ENCODE peak calls at places on chromosomes 11 and 22, in four cellular contexts. V is HCT116, R is PC-3, Q is MM.1S. J is an unnamed sample. For H3K9me2, the result is how much of the 10 kb centered on the place peaks cover.

GRCh38 chr22:22184277-22184807 is 60.2 kb upstream of the VPREB1 start:
- DNase-seq in V (no peak), R (no peak), Q (no peak), J (no peak)

GRCh38 chr11:9675691-9676090 is 11.8 kb downstream of the SWAP70 start:
- DNase-seq in V (no peak), R (no peak), Q (no peak), J (no peak)

GRCh38 chr11:88406871-88407270 is 69.3 kb upstream of the CTSC start:
- DNase-seq in V (no peak), R (no peak), Q (no peak), J (no peak)

GRCh38 chr11:73270089-73270854 is 1.9 kb upstream of the P2RY6 start:
- DNase-seq in V (no peak), R (no peak), Q (peak), J (no peak)

GRCh38 chr11:931385-931784 is 5.7 kb downstream of the AP2A2 start:
- DNase-seq in V (no peak), R (no peak), Q (no peak), J (peak)

GRCh38 chr22:19498154-19498865 is 18.6 kb downstream of the CDC45 start:
- DNase-seq in V (no peak), R (no peak), Q (no peak), J (no peak)

GRCh38 chr11:20909995-20910726 is 240.8 kb downstream of the NELL1 start:
- DNase-seq in V (no peak), R (no peak), Q (no peak), J (no peak)

GRCh38 chr22:46114518-46115387 is 35.6 kb upstream of the PPARA start:
- DNase-seq in V (no peak), R (no peak), Q (no peak), J (peak)

GRCh38 chr11:2115308-2115707 is 23.9 kb downstream of the IGF2 start:
- DNase-seq in V (no peak), R (no peak), Q (no peak), J (no peak)

GRCh38 chr11:69832561-69833413 is 13.6 kb upstream of the FGF3 start:
- DNase-seq in V (no peak), R (no peak), Q (no peak), J (no peak)

GRCh38 chr11:117816151-117816741 is 8.3 kb downstream of the FXYD2 start:
- DNase-seq in V (no peak), R (peak), Q (no peak), J (peak)

GRCh38 chr22:46201059-46201757 is 48.9 kb downstream of the CDPF1 start:
- DNase-seq in V (peak), R (no peak), Q (no peak), J (no peak)

GRCh38 chr11:35619030-35619753 is 932 bp downstream of the FJX1 start:
- DNase-seq in V (no peak), R (peak), Q (peak), J (peak)

GRCh38 chr11:926341-926916 is 759 bp downstream of the AP2A2 start:
- DNase-seq in V (peak), R (peak), Q (no peak), J (peak)

GRCh38 chr11:101034076-101034475 is 95.5 kb downstream of the PGR start:
- DNase-seq in V (no peak), R (no peak), Q (no peak), J (no peak)

GRCh38 chr11:48081151-48082010 is 101.0 kb downstream of the PTPRJ start:
- DNase-seq in V (no peak), R (no peak), Q (no peak), J (peak)

GRCh38 chr11:64834723-64835615 is 9.5 kb downstream of the CDC42BPG start:
- DNase-seq in V (no peak), R (peak), Q (no peak), J (peak)

GRCh38 chr11:100562102-100562501 is 125.0 kb upstream of the ARHGAP42 start:
- DNase-seq in V (no peak), R (peak), Q (no peak), J (peak)

GRCh38 chr11:121389651-121390050 is 62.5 kb upstream of the SORL1 start:
- DNase-seq in V (no peak), R (no peak), Q (no peak), J (peak)

GRCh38 chr11:119370486-119371046 is 10.9 kb downstream of the USP2 start:
- DNase-seq in V (no peak), R (no peak), Q (peak), J (peak)

GRCh38 chr22:46320166-46320710 is 15.3 kb upstream of the TRMU start:
- DNase-seq in V (no peak), R (no peak), Q (no peak), J (no peak)

GRCh38 chr22:45533731-45534130 is 31.0 kb downstream of the FBLN1 start:
- DNase-seq in V (no peak), R (no peak), Q (no peak), J (no peak)

DNA sequence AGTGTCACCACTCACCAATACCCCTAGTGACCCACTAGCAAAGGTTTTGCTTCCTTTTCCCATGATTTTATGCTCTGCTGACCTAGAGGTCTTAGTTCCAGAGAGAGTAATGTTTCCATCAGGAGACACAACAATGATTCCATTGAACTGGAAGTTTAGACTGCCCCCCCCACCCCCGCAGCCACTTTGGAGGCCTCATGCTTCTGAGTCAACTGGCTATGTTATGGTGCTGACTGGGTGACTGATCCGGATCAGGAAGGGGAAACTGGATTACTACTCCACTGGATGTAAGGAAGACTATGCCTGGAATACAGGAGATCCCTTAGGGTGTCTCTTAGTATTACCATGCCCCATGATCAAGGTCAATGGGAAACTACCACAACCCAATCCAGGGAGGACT is 633.6 kb downstream of the OPCML start:
- DNase-seq in V (no peak), R (no peak), Q (no peak), J (no peak)
- H3K9me2 ChIP-seq in V (under half), R (under half), Q (under half), J (under half)

GRCh38 chr11:46339816-46340215 is 7.4 kb upstream of the DGKZ start:
- DNase-seq in V (no peak), R (no peak), Q (no peak), J (no peak)

GRCh38 chr11:46338988-46339666 is 8.1 kb upstream of the DGKZ start:
- DNase-seq in V (no peak), R (peak), Q (no peak), J (no peak)

GRCh38 chr11:46336781-46337180 is 10.5 kb upstream of the DGKZ start:
- DNase-seq in V (no peak), R (no peak), Q (no peak), J (peak)

GRCh38 chr11:46337626-46338345 is 9.5 kb upstream of the DGKZ start:
- DNase-seq in V (no peak), R (no peak), Q (no peak), J (no peak)

GRCh38 chr11:46338636-46338987 is 8.7 kb upstream of the DGKZ start:
- DNase-seq in V (no peak), R (peak), Q (no peak), J (no peak)
- H3K9ac ChIP-seq in V (no peak), R (no peak), Q (no peak), J (no peak)

GRCh38 chr22:29475550-29475949 is 4.5 kb upstream of the NEFH start:
- DNase-seq in V (no peak), R (no peak), Q (no peak), J (no peak)

GRCh38 chr22:29473001-29473400 is 7.0 kb upstream of the NEFH start:
- DNase-seq in V (no peak), R (no peak), Q (no peak), J (no peak)

GRCh38 chr22:29464581-29464980 is 15.4 kb upstream of the NEFH start:
- DNase-seq in V (no peak), R (no peak), Q (no peak), J (no peak)

GRCh38 chr22:29469755-29470154 is 10.3 kb upstream of the NEFH start:
- DNase-seq in V (no peak), R (no peak), Q (no peak), J (no peak)

GRCh38 chr22:29470159-29470855 is 9.7 kb upstream of the NEFH start:
- DNase-seq in V (peak), R (no peak), Q (peak), J (peak)
- TF ChIP-seq EZH2 in V (no peak), R (no peak), Q (no peak), J (no peak)

DNA sequence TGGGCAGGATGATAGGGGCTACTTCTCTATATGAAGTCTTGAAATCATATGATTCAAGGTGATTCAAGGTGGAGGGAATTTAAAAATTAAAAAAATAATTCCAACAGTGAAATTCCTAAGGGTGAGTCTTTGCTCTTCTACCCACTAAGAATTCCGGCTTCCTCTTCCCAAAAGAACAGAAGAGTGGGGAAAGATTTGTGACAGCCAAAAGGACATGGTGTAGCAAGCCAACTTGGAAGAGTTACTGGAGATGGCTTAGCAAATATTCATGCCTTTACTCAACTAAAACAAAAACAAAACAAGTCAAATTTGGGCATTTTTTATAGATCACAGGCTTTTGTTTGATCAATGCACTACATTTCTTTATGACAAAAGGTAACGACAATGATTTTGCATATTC is 12.3 kb downstream of the ZBED5 start:
- DNase-seq in V (no peak), R (no peak), Q (no peak), J (peak)
- H3K9me2 ChIP-seq in V (under half), R (under half), Q (under half), J (under half)

GRCh38 chr22:23857606-23858483 is at the start of gene SLC2A11:
- DNase-seq in V (peak), R (peak), Q (peak), J (peak)

GRCh38 chr22:23858484-23858815 is 775 bp downstream of the SLC2A11 start:
- DNase-seq in V (no peak), R (no peak), Q (no peak), J (no peak)

GRCh38 chr22:23856721-23857605 is 712 bp upstream of the SLC2A11 start:
- DNase-seq in V (no peak), R (no peak), Q (peak), J (peak)

GRCh38 chr22:23862103-23862502 is 4.4 kb downstream of the SLC2A11 start:
- DNase-seq in V (peak), R (peak), Q (peak), J (peak)

DNA sequence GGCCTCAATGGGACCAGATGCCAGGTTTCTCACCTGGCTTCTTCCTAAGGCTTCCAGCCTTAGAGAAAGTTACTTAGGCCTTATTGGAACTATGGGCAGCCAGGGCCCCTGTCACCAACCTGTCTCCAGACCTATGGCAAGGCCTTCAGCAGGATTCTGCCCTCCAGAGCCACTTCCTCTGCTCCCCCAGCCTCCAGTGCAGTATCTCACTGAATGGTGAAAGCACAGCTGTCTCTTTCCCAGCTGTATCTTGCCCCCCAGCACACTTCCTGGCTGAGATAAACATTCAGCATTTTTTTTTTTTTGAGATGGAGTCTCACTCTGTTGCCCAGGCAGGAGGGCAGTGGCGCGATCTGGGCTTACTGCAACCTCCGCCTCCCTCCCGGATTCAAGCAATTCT is 1.5 kb downstream of the SLC2A11 start:
- DNase-seq in V (no peak), R (no peak), Q (no peak), J (no peak)
- H3K9ac ChIP-seq in V (no peak), R (no peak), Q (no peak), J (no peak)

GRCh38 chr11:18704698-18705097 is 6.1 kb downstream of the TMEM86A start:
- DNase-seq in V (no peak), R (no peak), Q (no peak), J (no peak)

GRCh38 chr11:18707811-18708340 is 9.3 kb downstream of the TMEM86A start:
- DNase-seq in V (no peak), R (no peak), Q (no peak), J (no peak)

GRCh38 chr11:18706330-18707243 is 8.0 kb downstream of the TMEM86A start:
- DNase-seq in V (no peak), R (no peak), Q (no peak), J (peak)

GRCh38 chr11:18704045-18704645 is 5.6 kb downstream of the TMEM86A start:
- DNase-seq in V (no peak), R (no peak), Q (no peak), J (no peak)

GRCh38 chr11:18705651-18706281 is 7.2 kb downstream of the TMEM86A start:
- DNase-seq in V (no peak), R (no peak), Q (no peak), J (peak)
- TF ChIP-seq EZH2 in V (no peak), R (no peak), Q (no peak), J (no peak)

DNA sequence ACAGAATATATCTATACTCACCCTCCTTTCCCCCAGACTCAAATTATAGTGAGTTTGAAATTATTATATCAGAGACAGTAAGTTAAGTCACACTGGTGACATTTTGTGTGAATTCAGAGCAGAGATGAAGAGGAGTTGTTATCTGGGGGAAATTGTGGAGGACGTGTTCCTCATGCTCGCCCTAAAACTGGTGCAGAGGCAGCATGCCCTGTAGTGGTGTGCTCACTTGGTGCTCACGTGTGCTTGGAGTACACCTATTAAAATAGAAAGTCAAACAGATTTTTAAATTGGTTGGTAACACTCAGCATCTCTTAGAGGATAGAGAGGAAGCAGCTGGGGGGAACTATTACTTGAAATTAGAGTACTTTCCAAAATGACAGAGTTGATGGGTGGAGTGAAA is 51.6 kb upstream of the ADSL start:
- DNase-seq in V (no peak), R (no peak), Q (no peak), J (no peak)
- H3K9me2 ChIP-seq in V (under half), R (under half), Q (under half), J (under half)

DNA sequence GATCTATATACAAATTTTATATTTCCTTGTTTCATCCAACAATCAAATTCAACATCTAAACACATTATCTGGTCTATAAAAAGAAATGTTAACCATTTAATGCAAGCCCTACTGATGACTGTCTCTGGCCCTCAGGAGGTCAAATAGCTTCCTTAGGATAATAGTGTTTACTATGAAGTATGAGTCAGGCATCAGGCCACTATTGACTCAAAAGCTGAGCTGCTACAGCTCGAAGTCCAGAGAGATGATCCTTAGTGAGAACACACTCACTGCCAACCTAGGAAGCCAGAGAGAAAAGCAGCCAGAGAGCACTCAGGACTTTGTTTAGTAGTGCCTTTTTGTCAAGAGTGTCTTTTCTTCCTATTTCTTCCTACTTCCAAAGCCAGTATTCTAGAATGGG is 171.8 kb downstream of the SOX6 start:
- DNase-seq in V (no peak), R (peak), Q (no peak), J (peak)
- H3K9ac ChIP-seq in V (no peak), R (no peak), Q (no peak), J (no peak)

GRCh38 chr22:39153220-39153860 is 860 bp upstream of the CBX7 start:
- DNase-seq in V (no peak), R (no peak), Q (no peak), J (peak)
- TF ChIP-seq EZH2 in V (no peak), R (no peak), Q (no peak), J (no peak)

DNA sequence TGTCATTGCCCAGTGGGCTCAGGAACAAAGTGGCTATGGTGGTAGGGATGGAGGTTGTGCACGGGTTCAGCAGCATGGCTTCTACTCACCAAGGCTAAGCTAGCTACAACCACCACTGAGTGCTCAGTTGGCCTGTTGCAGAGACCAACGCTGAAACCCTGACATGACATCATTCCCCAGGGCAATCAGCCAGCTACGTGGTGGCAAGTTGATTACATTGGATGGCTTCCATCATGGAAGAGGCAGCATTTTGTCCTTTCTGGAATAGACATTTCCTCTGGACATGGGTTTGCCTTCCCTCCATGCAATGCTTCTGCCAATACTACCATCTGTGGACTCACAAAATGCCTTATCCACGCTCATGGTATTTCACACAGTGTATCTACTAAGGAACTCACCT is 634.3 kb downstream of the OPCML start:
- DNase-seq in V (no peak), R (no peak), Q (no peak), J (no peak)
- H3K9me2 ChIP-seq in V (under half), R (under half), Q (under half), J (under half)